ENCODE peak calls at places on chromosomes 2 and 18, in six cellular contexts. J is psoas muscle, K is prostate gland, R is NB4, L is HFF-Myc, U is chondrocyte. I is an unnamed sample.

GRCh38 chr2:15786901-15787300 is 153.4 kb upstream of the MYCN start:
- DNase-seq in U (no peak), R (no peak), J (no peak), L (no peak), K (no peak), I (no peak)

GRCh38 chr2:167579826-167580225 is 667.6 kb downstream of the STK39 start:
- DNase-seq in R (no peak), J (no peak), U (no peak), L (no peak), K (no peak), I (no peak)

GRCh38 chr2:160910681-160911080 is 249.5 kb upstream of the TANK start:
- DNase-seq in K (no peak), R (no peak), U (no peak), J (no peak), L (peak), I (no peak)

GRCh38 chr2:36973320-36973719 is 7.0 kb upstream of the STRN start:
- DNase-seq in L (no peak), K (no peak), J (no peak), U (no peak), R (no peak), I (no peak)

GRCh38 chr18:55657572-55658331 is 69.8 kb upstream of the TCF4 start:
- DNase-seq in U (no peak), R (no peak), L (no peak), K (no peak), J (no peak), I (no peak)

GRCh38 chr2:49971453-49971852 is 817.1 kb upstream of the FSHR start:
- DNase-seq in K (no peak), R (no peak), J (no peak), L (no peak), U (no peak), I (no peak)

GRCh38 chr2:17547237-17547636 is 6.7 kb downstream of the VSNL1 start:
- DNase-seq in J (no peak), U (no peak), R (no peak), L (no peak), K (peak), I (no peak)

GRCh38 chr18:69216390-69216789 is 184.3 kb upstream of the DOK6 start:
- DNase-seq in J (no peak), K (no peak), R (no peak), U (no peak), L (no peak), I (no peak)

GRCh38 chr2:227990937-227991336 is 119.5 kb downstream of the DAW1 start:
- DNase-seq in J (no peak), R (no peak), U (no peak), K (no peak), L (no peak), I (no peak)

GRCh38 chr2:147177449-147177848 is 667.4 kb upstream of the ACVR2A start:
- DNase-seq in J (no peak), U (no peak), R (peak), K (no peak), L (no peak), I (no peak)

GRCh38 chr2:31055938-31056337 is 82.3 kb downstream of the GALNT14 start:
- DNase-seq in K (no peak), U (no peak), J (no peak), R (no peak), L (no peak), I (no peak)

GRCh38 chr18:31440787-31441186 is 6.8 kb upstream of the DSG3 start:
- DNase-seq in K (no peak), U (no peak), J (no peak), L (no peak), R (no peak), I (no peak)

GRCh38 chr18:5370332-5370731 is 74.8 kb upstream of the ZBTB14 start:
- DNase-seq in K (no peak), J (no peak), R (peak), L (no peak), U (no peak), I (no peak)